ENCODE peak calls at places on chromosomes 2 and 18, in ten cellular contexts. Y is NCI-H1436; I is iris pigment epithelial cell; X is activated T-helper 9 cell treated with anti-CD3 and anti-CD28 coated beads, Interleukin-2, amount 50 U/mL, for 16 hours; B is NCI-H2029 treated with DMSO at 0.1 percent for 48 hours; A is hepatic stellate cell; J is choroid plexus epithelial cell; T is AG10803; V is GM03348; Q is ACHN. K is an unnamed sample.

GRCh38 chr2:188628989-188629889 is 337.6 kb downstream of the GULP1 start:
- DNase-seq in Y (no peak), I (peak), X (no peak), B (no peak), A (no peak), J (peak), T (peak), V (peak), Q (no peak), K (no peak)

GRCh38 chr2:6789559-6790138 is 76.1 kb downstream of the CMPK2 start:
- DNase-seq in Y (no peak), I (no peak), X (no peak), B (no peak), A (no peak), J (no peak), T (no peak), V (no peak), Q (no peak), K (no peak)

GRCh38 chr2:120531365-120531764 is 185.4 kb downstream of the INHBB start:
- DNase-seq in Y (no peak), I (peak), X (no peak), B (no peak), A (no peak), J (peak), T (no peak), V (no peak), Q (no peak), K (no peak)

GRCh38 chr2:169714699-169715098 is 18.9 kb upstream of the KLHL23 start:
- DNase-seq in Y (no peak), I (no peak), X (no peak), B (no peak), A (no peak), J (no peak), T (no peak), V (no peak), Q (no peak), K (no peak)

GRCh38 chr18:47795448-47795843 is 135.0 kb downstream of the SMAD2 start:
- DNase-seq in Y (no peak), I (no peak), X (no peak), B (no peak), A (peak), J (peak), T (no peak), V (no peak), Q (no peak), K (no peak)

GRCh38 chr2:55010149-55010591 is 40.1 kb downstream of the RTN4 start:
- DNase-seq in Y (peak), I (peak), X (no peak), B (peak), A (no peak), J (peak), T (peak), V (peak), Q (peak), K (peak)

GRCh38 chr2:118774458-118775133 is 72.9 kb downstream of the EN1 start:
- DNase-seq in Y (peak), I (peak), X (no peak), B (no peak), A (peak), J (peak), T (peak), V (peak), Q (peak), K (no peak)

GRCh38 chr2:136246086-136246669 is 128.2 kb upstream of the CXCR4 start:
- DNase-seq in Y (no peak), I (peak), X (no peak), B (peak), A (peak), J (peak), T (peak), V (peak), Q (peak), K (no peak)

GRCh38 chr2:132670961-132671781 is 1.2 kb upstream of the LYPD1 start:
- DNase-seq in Y (no peak), I (peak), X (no peak), B (no peak), A (peak), J (peak), T (peak), V (peak), Q (peak), K (no peak)

GRCh38 chr2:68432696-68433658 is 34.1 kb downstream of the FBXO48 start:
- DNase-seq in Y (no peak), I (no peak), X (no peak), B (no peak), A (no peak), J (no peak), T (no peak), V (no peak), Q (no peak), K (no peak)

GRCh38 chr2:122643725-122644329 is 888.4 kb downstream of the TSN start:
- DNase-seq in Y (peak), I (peak), X (no peak), B (peak), A (peak), J (peak), T (peak), V (peak), Q (no peak), K (no peak)

GRCh38 chr2:64613276-64613675 is 40.4 kb downstream of the SERTAD2 start:
- DNase-seq in Y (no peak), I (no peak), X (no peak), B (no peak), A (no peak), J (no peak), T (peak), V (peak), Q (no peak), K (no peak)

GRCh38 chr2:85390941-85391669 is 19.1 kb downstream of the CAPG start:
- DNase-seq in Y (no peak), I (peak), X (peak), B (no peak), A (no peak), J (peak), T (peak), V (peak), Q (peak), K (peak)

GRCh38 chr2:74104839-74105238 is 42.9 kb downstream of the BOLA3 start:
- DNase-seq in Y (no peak), I (peak), X (no peak), B (no peak), A (no peak), J (peak), T (peak), V (no peak), Q (no peak), K (no peak)

GRCh38 chr18:6009751-6010150 is 114.4 kb upstream of the TMEM200C start:
- DNase-seq in Y (no peak), I (peak), X (no peak), B (no peak), A (no peak), J (peak), T (no peak), V (no peak), Q (no peak), K (no peak)

GRCh38 chr18:58567453-58568196 is 61.3 kb downstream of the ALPK2 start:
- DNase-seq in Y (no peak), I (peak), X (no peak), B (no peak), A (peak), J (peak), T (peak), V (peak), Q (peak), K (no peak)

GRCh38 chr2:200467806-200468686 is 41.8 kb downstream of the KCTD18 start:
- DNase-seq in Y (no peak), I (no peak), X (no peak), B (no peak), A (no peak), J (no peak), T (no peak), V (no peak), Q (no peak), K (no peak)

GRCh38 chr2:118459425-118459824 is 371.2 kb downstream of the INSIG2 start:
- DNase-seq in Y (no peak), I (no peak), X (no peak), B (no peak), A (no peak), J (no peak), T (no peak), V (no peak), Q (no peak), K (no peak)

GRCh38 chr2:161243873-161244272 is 64.4 kb upstream of the PSMD14 start:
- DNase-seq in Y (no peak), I (no peak), X (no peak), B (no peak), A (no peak), J (no peak), T (no peak), V (no peak), Q (peak), K (no peak)

GRCh38 chr2:207071820-207072219 is 93.9 kb downstream of the KLF7 start:
- DNase-seq in Y (no peak), I (no peak), X (no peak), B (no peak), A (no peak), J (no peak), T (no peak), V (no peak), Q (no peak), K (no peak)

GRCh38 chr2:231707625-231708049 is 688 bp upstream of the PTMA start:
- DNase-seq in Y (no peak), I (peak), X (peak), B (no peak), A (no peak), J (peak), T (peak), V (no peak), Q (no peak), K (no peak)

GRCh38 chr2:208147008-208147407 is 1.1 kb upstream of the CRYGB start:
- DNase-seq in Y (no peak), I (no peak), X (no peak), B (no peak), A (no peak), J (no peak), T (no peak), V (no peak), Q (no peak), K (no peak)

GRCh38 chr18:49161627-49162026 is 210.9 kb upstream of the SMAD7 start:
- DNase-seq in Y (no peak), I (peak), X (no peak), B (no peak), A (peak), J (peak), T (peak), V (peak), Q (no peak), K (no peak)

GRCh38 chr18:58495202-58495601 is 133.7 kb downstream of the ALPK2 start:
- DNase-seq in Y (no peak), I (peak), X (no peak), B (no peak), A (no peak), J (peak), T (peak), V (peak), Q (no peak), K (no peak)

GRCh38 chr2:73092146-73092783 is 20.5 kb downstream of the RAB11FIP5 start:
- DNase-seq in Y (no peak), I (no peak), X (no peak), B (no peak), A (no peak), J (no peak), T (no peak), V (no peak), Q (no peak), K (no peak)

GRCh38 chr2:105376789-105377231 is 22.0 kb downstream of the FHL2 start:
- DNase-seq in Y (no peak), I (peak), X (no peak), B (no peak), A (no peak), J (peak), T (peak), V (no peak), Q (no peak), K (no peak)

GRCh38 chr2:226795281-226796011 is 4.2 kb downstream of the IRS1 start:
- DNase-seq in Y (no peak), I (no peak), X (no peak), B (no peak), A (no peak), J (peak), T (peak), V (peak), Q (no peak), K (no peak)

GRCh38 chr2:148052687-148053086 is 31.8 kb downstream of the MBD5 start:
- DNase-seq in Y (no peak), I (no peak), X (no peak), B (no peak), A (no peak), J (no peak), T (no peak), V (no peak), Q (no peak), K (no peak)

GRCh38 chr2:157559061-157559460 is 69.6 kb downstream of the ACVR1C start:
- DNase-seq in Y (no peak), I (no peak), X (no peak), B (no peak), A (peak), J (no peak), T (no peak), V (no peak), Q (no peak), K (no peak)

GRCh38 chr18:45161850-45162249 is 453.4 kb upstream of the SLC14A2 start:
- DNase-seq in Y (no peak), I (no peak), X (no peak), B (no peak), A (no peak), J (no peak), T (no peak), V (no peak), Q (no peak), K (no peak)

GRCh38 chr2:130778781-130779180 is 23.4 kb downstream of the AMER3 start:
- DNase-seq in Y (no peak), I (no peak), X (no peak), B (no peak), A (no peak), J (no peak), T (no peak), V (no peak), Q (no peak), K (no peak)

GRCh38 chr2:73175663-73176204 is 26.6 kb upstream of the NOTO start:
- DNase-seq in Y (peak), I (peak), X (peak), B (no peak), A (peak), J (peak), T (peak), V (peak), Q (no peak), K (peak)

GRCh38 chr2:213995400-213996105 is 415.3 kb upstream of the VWC2L start:
- DNase-seq in Y (no peak), I (peak), X (no peak), B (no peak), A (peak), J (peak), T (peak), V (peak), Q (peak), K (no peak)